ENCODE peak calls at places on chromosomes 6 and 20, in four cellular contexts. M is K562, H is gastrocnemius medialis, F is heart left ventricle. Z is an unnamed sample.

GRCh38 chr20:64107736-64108457 is 532 bp upstream of the NPBWR2 start:
- ATAC-seq in M (peak), H (no peak), F (no peak), Z (no peak)

GRCh38 chr6:138545621-138545980 is 46.3 kb upstream of the NHSL1 start:
- ATAC-seq in M (peak), H (no peak), F (peak), Z (peak)

GRCh38 chr6:73372516-73372915 is 2.8 kb upstream of the OOEP start:
- ATAC-seq in M (no peak), H (no peak), F (no peak), Z (no peak)

GRCh38 chr20:9021699-9022098 is 47.2 kb upstream of the PLCB4 start:
- ATAC-seq in M (no peak), H (no peak), F (peak), Z (no peak)

GRCh38 chr6:148790404-148790803 is 43.6 kb downstream of the UST start:
- ATAC-seq in M (no peak), H (no peak), F (no peak), Z (peak)

GRCh38 chr6:7996538-7997225 is 67.5 kb downstream of the BLOC1S5 start:
- ATAC-seq in M (peak), H (no peak), F (peak), Z (peak)

GRCh38 chr20:10680571-10680970 is 6.8 kb upstream of the JAG1 start:
- ATAC-seq in M (no peak), H (no peak), F (no peak), Z (no peak)

GRCh38 chr20:63633732-63634131 is 6.8 kb upstream of the GMEB2 start:
- ATAC-seq in M (no peak), H (no peak), F (no peak), Z (no peak)

GRCh38 chr20:39659010-39659409 is 696.9 kb downstream of the DHX35 start:
- ATAC-seq in M (no peak), H (no peak), F (no peak), Z (no peak)

GRCh38 chr6:80610821-80611220 is 504.4 kb downstream of the BCKDHB start:
- ATAC-seq in M (no peak), H (no peak), F (no peak), Z (no peak)

DNA sequence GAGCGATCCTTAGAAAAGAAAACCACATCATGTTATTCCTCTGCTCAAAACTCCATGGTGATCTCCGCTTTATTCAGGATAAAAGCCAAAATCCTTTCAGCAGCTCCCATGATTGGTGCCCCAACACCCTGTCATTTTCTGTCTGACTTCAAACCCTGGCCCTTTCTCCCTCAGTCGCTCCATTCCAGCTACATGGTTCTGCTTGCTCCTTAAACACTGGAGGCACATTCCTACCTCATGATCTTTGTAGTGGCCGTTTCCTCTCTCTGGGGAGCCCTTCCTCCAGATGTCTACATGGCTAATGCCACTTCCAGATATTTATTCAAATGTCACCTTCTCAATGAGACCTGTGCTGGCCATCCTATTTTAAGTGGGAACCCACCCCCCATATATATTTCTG is 100.8 kb downstream of the CAP2 start:
- ATAC-seq in M (no peak), H (no peak), F (peak), Z (no peak)
- TF ChIP-seq POLR2A in M (no peak), H (no peak), F (no peak), Z (no peak)

DNA sequence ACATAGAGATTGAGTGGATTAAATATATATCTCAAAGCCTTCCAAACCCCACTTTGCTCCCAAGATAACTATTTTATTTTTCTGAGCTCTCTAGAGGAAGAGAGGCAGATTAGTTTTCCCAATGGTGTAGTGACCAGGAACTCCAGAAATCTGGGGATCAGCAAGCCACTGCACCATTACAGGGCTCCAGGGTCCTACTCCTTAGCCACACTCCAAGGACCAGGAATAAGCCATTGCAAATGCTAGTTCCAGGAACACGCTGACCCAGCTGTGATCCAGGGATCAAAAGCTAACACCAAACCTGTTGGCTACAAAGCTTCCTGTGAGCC is 97.7 kb upstream of the IYD start:
- ATAC-seq in M (no peak), H (no peak), F (no peak), Z (no peak)
- H3K27ac ChIP-seq in M (peak), H (peak), F (no peak), Z (no peak)

DNA sequence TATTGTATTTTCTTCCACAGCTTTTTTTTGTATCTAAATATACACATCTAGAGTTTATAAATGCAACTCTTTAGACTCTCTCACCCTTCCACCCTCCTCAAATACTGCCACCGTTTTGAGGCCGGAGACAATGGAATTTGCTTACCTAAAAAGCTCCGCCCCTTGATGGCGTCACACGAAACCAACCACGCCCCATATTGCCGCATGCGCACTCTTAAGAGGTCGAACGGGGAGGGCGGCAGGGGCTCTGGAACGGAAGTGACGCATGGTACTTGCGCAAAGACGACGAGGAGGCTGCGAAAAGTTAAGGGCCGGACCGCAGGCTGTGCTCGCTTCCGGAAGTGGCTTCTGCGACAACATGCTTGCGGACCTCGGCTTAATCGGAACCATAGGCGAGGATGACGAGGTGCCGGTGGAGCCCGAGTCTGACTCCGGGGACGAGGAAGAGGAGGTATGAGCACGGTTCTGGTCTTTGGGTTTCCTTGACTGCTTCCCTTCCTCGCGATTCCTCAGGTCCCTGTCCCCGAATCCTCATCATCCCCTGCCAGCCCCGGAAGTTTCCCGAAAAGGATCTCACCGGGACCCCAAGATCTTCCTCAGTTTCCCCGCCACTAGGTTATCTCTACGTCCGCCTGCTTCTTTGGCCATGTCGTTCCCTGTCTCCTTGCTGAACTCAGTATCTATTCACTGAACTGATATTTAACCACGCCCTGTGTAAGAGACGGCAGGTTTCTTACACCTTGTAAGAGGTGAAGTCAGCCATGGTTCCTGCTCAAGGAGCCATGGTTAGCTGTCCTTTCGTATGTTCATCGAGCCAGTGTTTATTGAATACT is at the start of gene DDX27:
- ATAC-seq in M (peak), H (peak), F (peak), Z (peak)
- TF ChIP-seq POLR2A in M (peak), H (peak), F (no peak), Z (peak)

GRCh38 chr6:144712541-144712940 is 427.4 kb downstream of the UTRN start:
- ATAC-seq in M (no peak), H (no peak), F (no peak), Z (no peak)

GRCh38 chr6:144710207-144710606 is 425.1 kb downstream of the UTRN start:
- ATAC-seq in M (no peak), H (no peak), F (no peak), Z (no peak)

GRCh38 chr6:144718431-144718830 is 433.3 kb downstream of the UTRN start:
- ATAC-seq in M (no peak), H (no peak), F (no peak), Z (no peak)

GRCh38 chr6:144715344-144715743 is 430.2 kb downstream of the UTRN start:
- ATAC-seq in M (no peak), H (no peak), F (no peak), Z (no peak)

DNA sequence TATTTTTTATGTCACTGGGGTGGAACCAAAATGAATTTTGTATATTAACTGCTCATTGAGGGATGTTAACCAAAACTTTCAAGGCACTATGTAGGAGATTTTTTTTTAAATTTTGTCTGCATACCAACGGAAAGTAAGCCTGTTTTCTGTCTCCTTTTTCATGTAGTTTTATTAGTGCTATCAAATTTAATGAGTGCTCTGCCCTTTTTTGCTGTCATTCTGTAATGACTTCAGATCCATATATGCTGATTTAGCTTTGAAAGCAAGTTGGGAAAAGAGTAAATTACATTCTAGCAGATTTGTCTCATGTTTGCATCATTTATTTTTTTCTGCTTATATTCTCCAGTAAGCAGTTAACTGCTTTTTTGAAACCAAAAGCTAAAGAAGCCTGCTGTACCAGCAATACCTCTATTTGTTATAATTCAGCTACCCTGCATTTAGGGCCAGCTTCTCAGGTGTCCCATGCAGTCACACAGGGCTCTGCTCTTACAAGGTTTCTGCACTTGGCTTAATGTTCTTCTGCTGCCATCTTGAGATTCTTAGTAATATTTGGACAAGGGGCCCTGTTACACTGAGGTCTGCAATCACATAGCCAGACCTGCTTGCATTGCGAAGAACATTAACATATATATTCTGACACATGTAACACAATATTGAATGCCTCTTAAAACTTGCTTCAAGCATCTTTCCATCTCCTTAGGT is 429.0 kb downstream of the UTRN start:
- ATAC-seq in M (no peak), H (no peak), F (no peak), Z (no peak)
- H3K27ac ChIP-seq in M (no peak), H (no peak), F (no peak), Z (no peak)

DNA sequence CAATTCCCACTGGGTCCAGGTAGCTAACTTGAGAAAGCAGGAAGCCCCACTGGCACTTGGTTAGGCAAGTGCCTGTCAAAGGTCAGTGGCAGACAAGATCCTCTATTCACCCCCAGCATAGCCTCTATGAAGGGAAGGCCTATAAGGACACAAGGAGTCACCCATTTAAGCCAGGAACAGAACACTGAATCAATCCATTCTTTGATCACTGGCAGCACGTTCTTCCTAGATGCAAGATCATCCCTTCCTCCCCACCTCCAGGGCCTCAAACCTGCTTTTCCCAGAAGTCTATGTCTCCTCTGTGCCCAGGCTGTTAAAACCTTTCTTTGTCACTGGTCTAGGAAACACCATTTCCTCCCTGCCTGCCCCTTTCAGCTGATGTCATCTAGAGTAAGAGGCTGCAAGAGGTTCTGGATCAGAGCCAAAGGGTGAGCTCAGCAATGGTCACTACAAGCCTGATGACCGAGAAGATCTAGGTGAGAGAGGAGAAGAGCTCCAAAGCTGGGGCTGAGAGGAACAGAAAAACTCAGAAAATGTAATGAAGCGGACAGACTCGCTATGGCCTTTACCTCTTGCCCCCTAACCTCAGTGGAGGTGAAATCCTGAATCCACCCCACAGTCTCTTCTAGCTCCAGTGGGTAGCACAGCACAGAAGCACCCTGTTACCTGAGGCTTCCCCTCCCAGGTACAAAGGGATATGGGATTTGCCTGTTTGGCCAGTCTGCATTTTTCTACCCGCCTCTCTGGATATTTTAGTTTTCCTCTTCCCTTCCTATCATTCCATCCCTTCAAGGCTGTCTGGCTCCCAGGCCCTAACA is 1.8 kb downstream of the GTPBP2 start:
- ATAC-seq in M (peak), H (no peak), F (peak), Z (peak)
- TF ChIP-seq POLR2A in M (peak), H (peak), F (no peak), Z (no peak)

DNA sequence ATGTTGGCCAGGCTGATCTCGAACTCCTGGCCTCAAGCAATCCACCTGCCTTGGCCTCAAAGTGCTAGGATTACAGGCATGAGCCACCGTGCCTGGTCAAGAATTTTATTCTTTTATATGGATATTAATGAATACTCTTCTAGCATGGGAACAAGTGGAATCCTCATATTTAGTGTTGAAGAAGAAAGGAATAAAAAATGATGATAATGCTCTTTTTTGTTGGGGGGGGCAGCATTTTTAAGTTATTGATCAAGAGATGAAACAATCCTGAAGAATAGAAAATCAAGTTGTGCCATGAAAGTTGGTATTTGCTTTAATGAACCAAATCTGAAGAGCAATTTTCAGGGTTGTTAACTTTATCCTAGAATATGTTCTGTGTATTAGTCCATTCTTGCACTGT is 6.7 kb upstream of the DNAAF9 start:
- ATAC-seq in M (no peak), H (no peak), F (no peak), Z (no peak)
- H3K27ac ChIP-seq in M (no peak), H (no peak), F (no peak), Z (no peak)

GRCh38 chr6:16539086-16539931 is 222.0 kb downstream of the ATXN1 start:
- ATAC-seq in M (no peak), H (no peak), F (no peak), Z (no peak)
- TF ChIP-seq POLR2A in M (no peak), H (no peak), F (no peak), Z (no peak)

GRCh38 chr6:163356324-163356723 is 58.2 kb upstream of the QKI start:
- ATAC-seq in M (peak), H (peak), F (peak), Z (peak)

GRCh38 chr6:163354779-163355431 is 59.6 kb upstream of the QKI start:
- ATAC-seq in M (no peak), H (no peak), F (peak), Z (no peak)

GRCh38 chr6:163354085-163354484 is 60.4 kb upstream of the QKI start:
- ATAC-seq in M (peak), H (no peak), F (peak), Z (peak)

GRCh38 chr6:163356743-163357142 is 57.8 kb upstream of the QKI start:
- ATAC-seq in M (no peak), H (no peak), F (no peak), Z (no peak)

GRCh38 chr6:163355471-163355991 is 59.0 kb upstream of the QKI start:
- ATAC-seq in M (peak), H (no peak), F (peak), Z (peak)
- H3K27ac ChIP-seq in M (no peak), H (peak), F (peak), Z (peak)

Z was measured in gastroesophageal sphincter.